ENCODE peak calls at places on chromosomes 3 and 15, in four cellular contexts. C is H1, S is HCT116, A is K562. D is an unnamed sample.
A peak's percentile ranks its signal among the peaks of the same experiment; 100 is the strongest.

GRCh38 chr3:20515834-20516233 is 329.8 kb upstream of the SGO1 start:
- DNase-seq in S (no peak), A (no peak), C (no peak), D (no peak)

GRCh38 chr3:129359102-129359461 is 69.4 kb downstream of the EFCAB12 start:
- DNase-seq in C (no peak), S (no peak), A (no peak), D (no peak)

GRCh38 chr15:70127797-70128756 is 30.4 kb upstream of the TLE3 start:
- DNase-seq in S (no peak), A (no peak), C (no peak), D (no peak)

GRCh38 chr3:33278106-33278672 is 947 bp downstream of the FBXL2 start:
- DNase-seq in S (no peak), C (no peak), A (no peak), D (no peak)

GRCh38 chr15:65329991-65330735 is 25.7 kb downstream of the RNU5B-1 start:
- DNase-seq in A (no peak), C (no peak), S (no peak), D (no peak)

GRCh38 chr3:108877906-108878305 is 55.3 kb downstream of the TRAT1 start:
- DNase-seq in S (no peak), C (no peak), A (no peak), D (no peak)

GRCh38 chr3:50340404-50341329 is at the start of gene RASSF1:
- DNase-seq in A (peak; percentile 56), C (peak; percentile 66), S (no peak), D (no peak)

GRCh38 chr3:57557088-57557537 is 1.0 kb downstream of the PDE12 start:
- DNase-seq in A (peak; percentile 20), S (no peak), C (no peak), D (peak; percentile 46)

GRCh38 chr15:62844564-62845235 is 197.8 kb upstream of the TPM1 start:
- DNase-seq in S (no peak), C (no peak), A (no peak), D (no peak)

GRCh38 chr15:62845239-62846126 is 197.1 kb upstream of the TPM1 start:
- DNase-seq in S (no peak), A (no peak), C (no peak), D (peak; percentile 41)

GRCh38 chr15:62841891-62842559 is 200.5 kb upstream of the TPM1 start:
- DNase-seq in C (no peak), A (no peak), S (no peak), D (no peak)

GRCh38 chr15:62841269-62841628 is 201.3 kb upstream of the TPM1 start:
- DNase-seq in C (no peak), S (no peak), A (no peak), D (no peak)

GRCh38 chr15:62840518-62841268 is 201.9 kb upstream of the TPM1 start:
- DNase-seq in C (no peak), A (no peak), S (no peak), D (no peak)
- TF ChIP-seq FOSL1 in C (no peak), A (no peak), S (no peak), D (no peak)

GRCh38 chr15:71411538-71412482 is 296.5 kb downstream of the THSD4 start:
- DNase-seq in C (no peak), S (no peak), A (no peak), D (no peak)
- TF ChIP-seq CTCF in C (no peak), S (peak; percentile 20), A (no peak), D (no peak)

GRCh38 chr15:67145307-67145610 is 79.9 kb downstream of the SMAD3 start:
- DNase-seq in S (no peak), A (no peak), C (no peak), D (no peak)
- H3K4me1 ChIP-seq in S (peaks cover 100% of the 10 kb centered on the region), A (peaks cover 13% of the 10 kb centered on the region), C (peaks cover 43% of the 10 kb centered on the region), D (peaks cover 92% of the 10 kb centered on the region)

DNA sequence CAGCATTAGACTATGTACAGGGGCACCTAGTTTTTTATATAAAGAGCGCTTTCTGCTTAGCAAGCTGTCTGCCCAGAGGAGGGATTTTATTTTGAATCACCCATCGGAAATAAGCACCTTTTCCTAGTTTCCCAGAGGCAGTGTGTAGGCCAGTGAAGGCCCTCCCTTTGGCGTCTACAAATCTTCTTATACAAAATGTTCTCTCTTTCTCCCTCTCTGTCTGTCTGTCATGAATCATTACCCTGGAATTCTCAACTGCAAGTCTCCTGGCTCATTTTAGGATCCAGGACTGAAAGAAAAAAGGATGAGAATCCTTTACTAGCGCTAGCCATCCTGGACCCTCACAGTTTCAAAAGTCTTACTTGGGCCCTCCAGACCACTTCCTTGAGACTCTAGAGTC is 728.1 kb downstream of the OTOL1 start:
- DNase-seq in S (no peak), C (no peak), A (no peak), D (no peak)
- TF ChIP-seq FOSL1 in S (no peak), C (no peak), A (no peak), D (no peak)